ENCODE peak calls at places on chromosomes 3 and 15, in six cellular contexts. One of them, this sample, is unnamed.

GRCh38 chr15:73378089-73378488 is 9.3 kb upstream of the HCN4 start:
- DNase-seq in left ventricle myocardium inferior: peak
- DNase-seq in IMR-90: no peak
- DNase-seq in upper lobe of right lung: no peak
- DNase-seq in AG04450: no peak
- DNase-seq in GM12864: no peak
- DNase-seq in this sample: no peak

GRCh38 chr3:126541628-126542339 is 16.9 kb downstream of the C3orf22 start:
- DNase-seq in IMR-90: no peak
- DNase-seq in GM12864: no peak
- DNase-seq in left ventricle myocardium inferior: no peak
- DNase-seq in AG04450: no peak
- DNase-seq in upper lobe of right lung: peak
- DNase-seq in this sample: no peak

GRCh38 chr15:90618330-90619136 is 88.8 kb downstream of the CRTC3 start:
- DNase-seq in left ventricle myocardium inferior: no peak
- DNase-seq in upper lobe of right lung: no peak
- DNase-seq in GM12864: no peak
- DNase-seq in IMR-90: peak
- DNase-seq in AG04450: peak
- DNase-seq in this sample: peak

GRCh38 chr15:42891569-42891968 is 29.0 kb downstream of the TTBK2 start:
- DNase-seq in left ventricle myocardium inferior: no peak
- DNase-seq in GM12864: no peak
- DNase-seq in AG04450: no peak
- DNase-seq in upper lobe of right lung: no peak
- DNase-seq in IMR-90: peak
- DNase-seq in this sample: peak

GRCh38 chr3:169150874-169151273 is 512.6 kb downstream of the MECOM start:
- DNase-seq in GM12864: no peak
- DNase-seq in AG04450: no peak
- DNase-seq in IMR-90: peak
- DNase-seq in left ventricle myocardium inferior: no peak
- DNase-seq in upper lobe of right lung: no peak
- DNase-seq in this sample: no peak

GRCh38 chr15:69881760-69882159 is 216.0 kb downstream of the TLE3 start:
- DNase-seq in IMR-90: no peak
- DNase-seq in left ventricle myocardium inferior: no peak
- DNase-seq in AG04450: no peak
- DNase-seq in GM12864: peak
- DNase-seq in upper lobe of right lung: no peak
- DNase-seq in this sample: no peak

GRCh38 chr15:50182233-50183013 is 427 bp downstream of the SLC27A2 start:
- DNase-seq in IMR-90: peak
- DNase-seq in GM12864: no peak
- DNase-seq in upper lobe of right lung: peak
- DNase-seq in AG04450: no peak
- DNase-seq in left ventricle myocardium inferior: no peak
- DNase-seq in this sample: peak

GRCh38 chr15:49185473-49185872 is 15.4 kb downstream of the GALK2 start:
- DNase-seq in IMR-90: no peak
- DNase-seq in AG04450: no peak
- DNase-seq in GM12864: no peak
- DNase-seq in upper lobe of right lung: no peak
- DNase-seq in left ventricle myocardium inferior: no peak
- DNase-seq in this sample: no peak

GRCh38 chr3:132661120-132661519 is 991 bp downstream of the UBA5 start:
- DNase-seq in AG04450: no peak
- DNase-seq in IMR-90: no peak
- DNase-seq in GM12864: no peak
- DNase-seq in left ventricle myocardium inferior: no peak
- DNase-seq in upper lobe of right lung: no peak
- DNase-seq in this sample: no peak

GRCh38 chr3:188294823-188295487 is 141.0 kb downstream of the LPP start:
- DNase-seq in left ventricle myocardium inferior: no peak
- DNase-seq in IMR-90: peak
- DNase-seq in GM12864: no peak
- DNase-seq in AG04450: peak
- DNase-seq in upper lobe of right lung: no peak
- DNase-seq in this sample: peak

GRCh38 chr15:59300618-59301139 is 72.0 kb downstream of the MYO1E start:
- DNase-seq in left ventricle myocardium inferior: no peak
- DNase-seq in GM12864: no peak
- DNase-seq in upper lobe of right lung: no peak
- DNase-seq in AG04450: no peak
- DNase-seq in IMR-90: no peak
- DNase-seq in this sample: no peak

GRCh38 chr3:37400945-37401344 is 226.6 kb upstream of the LRRFIP2 start:
- DNase-seq in left ventricle myocardium inferior: no peak
- DNase-seq in AG04450: no peak
- DNase-seq in GM12864: no peak
- DNase-seq in IMR-90: no peak
- DNase-seq in upper lobe of right lung: no peak
- DNase-seq in this sample: peak

GRCh38 chr3:11587766-11588165 is 55.9 kb downstream of the VGLL4 start:
- DNase-seq in GM12864: no peak
- DNase-seq in upper lobe of right lung: no peak
- DNase-seq in AG04450: no peak
- DNase-seq in IMR-90: no peak
- DNase-seq in left ventricle myocardium inferior: no peak
- DNase-seq in this sample: no peak

GRCh38 chr3:126127904-126128303 is 44.0 kb upstream of the SLC41A3 start:
- DNase-seq in left ventricle myocardium inferior: peak
- DNase-seq in GM12864: no peak
- DNase-seq in AG04450: no peak
- DNase-seq in IMR-90: no peak
- DNase-seq in upper lobe of right lung: peak
- DNase-seq in this sample: no peak

GRCh38 chr3:121834079-121834730 is 655 bp downstream of the IQCB1 start:
- DNase-seq in IMR-90: peak
- DNase-seq in left ventricle myocardium inferior: no peak
- DNase-seq in GM12864: no peak
- DNase-seq in AG04450: no peak
- DNase-seq in upper lobe of right lung: no peak
- DNase-seq in this sample: peak

GRCh38 chr3:65685621-65686020 is 353.1 kb downstream of the MAGI1 start:
- DNase-seq in upper lobe of right lung: no peak
- DNase-seq in AG04450: no peak
- DNase-seq in IMR-90: peak
- DNase-seq in GM12864: no peak
- DNase-seq in left ventricle myocardium inferior: no peak
- DNase-seq in this sample: peak

GRCh38 chr3:2931265-2931664 is 178.9 kb downstream of the IL5RA start:
- DNase-seq in left ventricle myocardium inferior: no peak
- DNase-seq in AG04450: no peak
- DNase-seq in upper lobe of right lung: no peak
- DNase-seq in IMR-90: no peak
- DNase-seq in GM12864: no peak
- DNase-seq in this sample: no peak

GRCh38 chr3:65268411-65268810 is 580.6 kb upstream of the ADAMTS9 start:
- DNase-seq in GM12864: no peak
- DNase-seq in left ventricle myocardium inferior: no peak
- DNase-seq in IMR-90: no peak
- DNase-seq in upper lobe of right lung: no peak
- DNase-seq in AG04450: no peak
- DNase-seq in this sample: peak

GRCh38 chr15:71549100-71549499 is 261.3 kb upstream of the NR2E3 start:
- DNase-seq in IMR-90: no peak
- DNase-seq in upper lobe of right lung: no peak
- DNase-seq in left ventricle myocardium inferior: no peak
- DNase-seq in GM12864: no peak
- DNase-seq in AG04450: no peak
- DNase-seq in this sample: no peak

GRCh38 chr3:13728487-13728886 is 151.4 kb downstream of the WNT7A start:
- DNase-seq in GM12864: no peak
- DNase-seq in IMR-90: no peak
- DNase-seq in AG04450: no peak
- DNase-seq in upper lobe of right lung: no peak
- DNase-seq in left ventricle myocardium inferior: no peak
- DNase-seq in this sample: no peak

GRCh38 chr3:169998668-169999131 is 32.1 kb downstream of the SEC62 start:
- DNase-seq in left ventricle myocardium inferior: no peak
- DNase-seq in upper lobe of right lung: no peak
- DNase-seq in GM12864: no peak
- DNase-seq in IMR-90: peak
- DNase-seq in AG04450: peak
- DNase-seq in this sample: peak

GRCh38 chr3:55571913-55572312 is 84.8 kb upstream of the WNT5A start:
- DNase-seq in left ventricle myocardium inferior: peak
- DNase-seq in GM12864: no peak
- DNase-seq in upper lobe of right lung: peak
- DNase-seq in IMR-90: no peak
- DNase-seq in AG04450: no peak
- DNase-seq in this sample: no peak
- TF ChIP-seq CTCF in left ventricle myocardium inferior: peak
- TF ChIP-seq CTCF in GM12864: peak
- TF ChIP-seq CTCF in upper lobe of right lung: peak
- TF ChIP-seq CTCF in IMR-90: no peak
- TF ChIP-seq CTCF in AG04450: peak
- TF ChIP-seq CTCF in this sample: peak

DNA sequence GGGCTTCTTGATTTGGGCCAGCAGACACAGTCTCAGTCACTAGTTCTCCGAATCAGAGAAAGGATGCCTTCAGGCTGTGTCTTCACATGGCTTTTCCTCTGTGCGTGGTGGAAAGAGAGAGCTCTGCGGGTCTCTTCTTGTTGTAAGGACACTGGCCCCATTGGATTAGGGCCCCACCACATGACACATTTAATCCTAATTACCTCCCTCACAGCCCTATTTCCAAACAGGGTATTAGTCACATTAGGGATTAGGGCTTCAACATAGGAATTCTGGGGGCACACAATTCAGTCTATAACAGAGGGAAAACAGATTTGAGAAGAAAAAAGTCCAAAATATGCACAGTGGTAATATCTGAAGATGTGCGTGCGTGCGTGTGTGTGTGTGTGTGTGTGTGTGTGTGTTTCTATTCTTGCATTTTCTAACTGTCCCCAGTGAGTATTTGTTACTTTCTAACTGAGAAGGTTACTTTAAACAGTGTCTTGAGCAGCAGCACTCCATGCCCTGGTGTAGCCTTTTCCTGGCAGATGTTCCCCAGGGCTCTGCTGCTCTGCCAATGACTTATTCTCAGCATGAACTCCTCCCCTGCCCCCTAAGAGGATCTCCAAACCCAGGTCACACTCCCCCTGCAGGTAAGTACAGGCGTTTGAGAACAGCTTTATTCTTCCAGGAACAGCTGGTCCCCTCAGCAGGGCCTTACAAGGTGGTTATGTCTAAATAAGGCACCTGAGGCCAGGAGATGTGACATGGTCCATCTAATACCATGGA is 72.9 kb downstream of the RPL39L start:
- DNase-seq in GM12864: peak
- DNase-seq in AG04450: no peak
- DNase-seq in IMR-90: peak
- DNase-seq in left ventricle myocardium inferior: no peak
- DNase-seq in upper lobe of right lung: no peak
- DNase-seq in this sample: peak
- H3K4me3 ChIP-seq in GM12864: peak
- H3K4me3 ChIP-seq in AG04450: no peak
- H3K4me3 ChIP-seq in IMR-90: no peak
- H3K4me3 ChIP-seq in left ventricle myocardium inferior: no peak
- H3K4me3 ChIP-seq in upper lobe of right lung: no peak
- H3K4me3 ChIP-seq in this sample: no peak

DNA sequence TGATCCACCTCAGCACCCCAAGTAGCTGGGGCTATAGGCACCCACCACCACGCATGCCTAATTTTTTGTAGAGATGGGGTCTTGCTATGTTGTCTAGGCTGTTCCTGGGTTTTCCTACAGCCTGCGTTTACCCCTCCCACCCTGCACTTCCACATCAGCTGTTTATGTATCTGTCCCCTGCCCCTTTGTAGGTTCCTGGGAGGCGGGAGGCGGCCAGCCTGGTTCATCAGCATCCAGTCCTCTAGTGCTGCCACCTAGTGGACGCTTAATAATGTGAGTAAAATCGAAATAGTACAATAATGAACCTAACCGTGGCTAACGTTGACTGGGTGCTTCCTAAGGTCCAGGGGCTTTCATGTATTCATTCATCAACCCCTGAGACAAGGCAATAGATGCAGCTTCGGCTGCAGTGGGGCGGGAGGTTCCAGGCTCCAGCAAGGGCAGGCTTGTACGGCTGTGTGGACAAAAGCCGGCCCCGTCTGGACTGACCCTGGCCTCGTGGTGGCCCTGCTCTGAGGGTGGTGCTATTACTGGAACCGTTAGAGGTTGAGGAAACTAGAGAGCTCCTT is 1.2 kb upstream of the LCTL start:
- DNase-seq in AG04450: peak
- DNase-seq in upper lobe of right lung: peak
- DNase-seq in left ventricle myocardium inferior: peak
- DNase-seq in GM12864: peak
- DNase-seq in IMR-90: peak
- DNase-seq in this sample: peak
- TF ChIP-seq CTCF in AG04450: peak
- TF ChIP-seq CTCF in upper lobe of right lung: peak
- TF ChIP-seq CTCF in left ventricle myocardium inferior: peak
- TF ChIP-seq CTCF in GM12864: peak
- TF ChIP-seq CTCF in IMR-90: peak
- TF ChIP-seq CTCF in this sample: peak

GRCh38 chr3:189322339-189322738 is 150.6 kb downstream of the TPRG1 start:
- DNase-seq in left ventricle myocardium inferior: no peak
- DNase-seq in GM12864: no peak
- DNase-seq in AG04450: no peak
- DNase-seq in upper lobe of right lung: no peak
- DNase-seq in IMR-90: no peak
- DNase-seq in this sample: no peak

GRCh38 chr3:189325454-189325853 is 153.7 kb downstream of the TPRG1 start:
- DNase-seq in IMR-90: no peak
- DNase-seq in GM12864: no peak
- DNase-seq in upper lobe of right lung: no peak
- DNase-seq in AG04450: no peak
- DNase-seq in left ventricle myocardium inferior: no peak
- DNase-seq in this sample: peak

GRCh38 chr3:189330066-189330465 is 158.3 kb downstream of the TPRG1 start:
- DNase-seq in left ventricle myocardium inferior: no peak
- DNase-seq in upper lobe of right lung: no peak
- DNase-seq in GM12864: no peak
- DNase-seq in IMR-90: no peak
- DNase-seq in AG04450: no peak
- DNase-seq in this sample: no peak

GRCh38 chr3:189320511-189320910 is 148.7 kb downstream of the TPRG1 start:
- DNase-seq in left ventricle myocardium inferior: no peak
- DNase-seq in GM12864: no peak
- DNase-seq in AG04450: no peak
- DNase-seq in IMR-90: no peak
- DNase-seq in upper lobe of right lung: no peak
- DNase-seq in this sample: no peak

DNA sequence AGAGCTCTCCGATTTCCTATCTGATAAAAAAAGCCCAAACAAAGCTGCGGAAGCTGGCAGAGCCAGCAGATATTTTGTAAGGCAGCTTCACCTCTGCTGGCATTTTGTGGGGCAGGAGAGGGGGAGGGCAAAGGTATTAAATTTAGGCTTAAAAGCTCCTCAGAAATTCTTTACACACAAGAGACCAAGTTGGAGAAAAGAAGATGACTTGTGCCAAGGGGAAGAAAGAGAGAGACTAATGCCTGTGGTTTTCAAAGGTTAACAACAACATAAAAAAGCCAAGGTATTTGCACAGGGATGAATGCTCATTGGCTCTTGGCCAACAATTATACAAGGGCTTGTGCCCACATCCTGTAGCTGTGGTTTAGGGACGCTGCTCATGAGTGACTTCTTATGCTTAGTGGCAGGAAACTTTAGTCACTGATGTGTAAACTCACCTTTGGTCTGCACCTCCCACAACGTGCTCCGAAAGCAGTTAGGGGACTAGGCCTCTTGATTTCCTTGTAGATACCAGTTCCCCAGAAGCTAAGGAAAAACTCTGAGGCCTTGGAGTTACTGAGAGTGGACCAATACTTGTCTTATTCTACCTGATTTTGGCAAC is 152.9 kb downstream of the TPRG1 start:
- DNase-seq in GM12864: peak
- DNase-seq in IMR-90: peak
- DNase-seq in left ventricle myocardium inferior: no peak
- DNase-seq in upper lobe of right lung: peak
- DNase-seq in AG04450: peak
- DNase-seq in this sample: peak
- H3K4me3 ChIP-seq in GM12864: no peak
- H3K4me3 ChIP-seq in IMR-90: no peak
- H3K4me3 ChIP-seq in left ventricle myocardium inferior: no peak
- H3K4me3 ChIP-seq in upper lobe of right lung: no peak
- H3K4me3 ChIP-seq in AG04450: no peak
- H3K4me3 ChIP-seq in this sample: no peak

This sample was measured in choroid plexus epithelial cell.